ENCODE peak calls at places on chromosomes 4 and X, in eight cellular contexts. One of them, this sample, is unnamed.

GRCh38 chr4:39539026-39539690 is 11.9 kb upstream of the UGDH start:
- DNase-seq in stomach: peak
- DNase-seq in HFF-Myc: no peak
- DNase-seq in adrenal gland: no peak
- DNase-seq in RWPE1: no peak
- DNase-seq in pancreas: no peak
- DNase-seq in NB4: no peak
- DNase-seq in choroid plexus epithelial cell: peak
- DNase-seq in this sample: no peak

GRCh38 chr4:54281060-54281781 is 52.1 kb downstream of the PDGFRA start:
- DNase-seq in RWPE1: peak
- DNase-seq in choroid plexus epithelial cell: peak
- DNase-seq in pancreas: peak
- DNase-seq in NB4: no peak
- DNase-seq in stomach: peak
- DNase-seq in HFF-Myc: peak
- DNase-seq in adrenal gland: peak
- DNase-seq in this sample: no peak

GRCh38 chr4:23999714-24000113 is 109.9 kb upstream of the PPARGC1A start:
- DNase-seq in NB4: no peak
- DNase-seq in choroid plexus epithelial cell: no peak
- DNase-seq in pancreas: no peak
- DNase-seq in stomach: no peak
- DNase-seq in HFF-Myc: no peak
- DNase-seq in adrenal gland: no peak
- DNase-seq in RWPE1: peak
- DNase-seq in this sample: no peak

GRCh38 chr4:91958651-91959050 is 345.1 kb upstream of the GRID2 start:
- DNase-seq in pancreas: no peak
- DNase-seq in NB4: no peak
- DNase-seq in HFF-Myc: no peak
- DNase-seq in choroid plexus epithelial cell: peak
- DNase-seq in RWPE1: no peak
- DNase-seq in adrenal gland: no peak
- DNase-seq in stomach: no peak
- DNase-seq in this sample: no peak

GRCh38 chr4:78059524-78059889 is 2.4 kb downstream of the FRAS1 start:
- DNase-seq in HFF-Myc: peak
- DNase-seq in NB4: peak
- DNase-seq in adrenal gland: peak
- DNase-seq in choroid plexus epithelial cell: peak
- DNase-seq in RWPE1: peak
- DNase-seq in stomach: peak
- DNase-seq in pancreas: peak
- DNase-seq in this sample: no peak

GRCh38 chr4:124948976-124949597 is 236.6 kb upstream of the ANKRD50 start:
- DNase-seq in NB4: no peak
- DNase-seq in choroid plexus epithelial cell: peak
- DNase-seq in HFF-Myc: no peak
- DNase-seq in RWPE1: no peak
- DNase-seq in stomach: peak
- DNase-seq in pancreas: no peak
- DNase-seq in adrenal gland: no peak
- DNase-seq in this sample: no peak

GRCh38 chrX:137166591-137166990 is 132.8 kb upstream of the GPR101 start:
- DNase-seq in stomach: peak
- DNase-seq in RWPE1: no peak
- DNase-seq in choroid plexus epithelial cell: no peak
- DNase-seq in HFF-Myc: no peak
- DNase-seq in NB4: peak
- DNase-seq in adrenal gland: no peak
- DNase-seq in pancreas: peak
- DNase-seq in this sample: no peak

GRCh38 chr4:184805462-184806245 is 20.1 kb downstream of the ACSL1 start:
- DNase-seq in pancreas: peak
- DNase-seq in adrenal gland: peak
- DNase-seq in RWPE1: no peak
- DNase-seq in stomach: peak
- DNase-seq in HFF-Myc: no peak
- DNase-seq in choroid plexus epithelial cell: no peak
- DNase-seq in NB4: no peak
- DNase-seq in this sample: peak

GRCh38 chrX:20712811-20713210 is 446.1 kb upstream of the RPS6KA3 start:
- DNase-seq in NB4: no peak
- DNase-seq in HFF-Myc: no peak
- DNase-seq in choroid plexus epithelial cell: no peak
- DNase-seq in adrenal gland: no peak
- DNase-seq in pancreas: no peak
- DNase-seq in stomach: no peak
- DNase-seq in RWPE1: no peak
- DNase-seq in this sample: no peak

GRCh38 chr4:19711871-19712270 is 539.8 kb upstream of the SLIT2 start:
- DNase-seq in HFF-Myc: peak
- DNase-seq in NB4: no peak
- DNase-seq in choroid plexus epithelial cell: peak
- DNase-seq in pancreas: no peak
- DNase-seq in stomach: no peak
- DNase-seq in adrenal gland: no peak
- DNase-seq in RWPE1: peak
- DNase-seq in this sample: no peak

GRCh38 chr4:924107-925096 is 7.7 kb downstream of the GAK start:
- DNase-seq in adrenal gland: peak
- DNase-seq in choroid plexus epithelial cell: peak
- DNase-seq in NB4: peak
- DNase-seq in HFF-Myc: no peak
- DNase-seq in RWPE1: no peak
- DNase-seq in stomach: no peak
- DNase-seq in pancreas: no peak
- DNase-seq in this sample: no peak

GRCh38 chr4:105145913-105146285 is 777 bp upstream of the TET2 start:
- DNase-seq in stomach: no peak
- DNase-seq in RWPE1: no peak
- DNase-seq in pancreas: peak
- DNase-seq in choroid plexus epithelial cell: no peak
- DNase-seq in NB4: no peak
- DNase-seq in adrenal gland: peak
- DNase-seq in HFF-Myc: no peak
- DNase-seq in this sample: peak

GRCh38 chr4:100649478-100649877 is 131.7 kb upstream of the EMCN start:
- DNase-seq in adrenal gland: no peak
- DNase-seq in pancreas: no peak
- DNase-seq in NB4: no peak
- DNase-seq in HFF-Myc: no peak
- DNase-seq in choroid plexus epithelial cell: no peak
- DNase-seq in RWPE1: no peak
- DNase-seq in stomach: no peak
- DNase-seq in this sample: no peak

GRCh38 chr4:184347251-184348239 is 126.8 kb downstream of the IRF2 start:
- DNase-seq in HFF-Myc: no peak
- DNase-seq in RWPE1: peak
- DNase-seq in stomach: peak
- DNase-seq in adrenal gland: peak
- DNase-seq in choroid plexus epithelial cell: peak
- DNase-seq in pancreas: peak
- DNase-seq in NB4: peak
- DNase-seq in this sample: no peak

GRCh38 chrX:95351089-95351488 is 1333.6 kb upstream of the DIAPH2 start:
- DNase-seq in pancreas: no peak
- DNase-seq in NB4: no peak
- DNase-seq in choroid plexus epithelial cell: no peak
- DNase-seq in adrenal gland: no peak
- DNase-seq in stomach: no peak
- DNase-seq in HFF-Myc: no peak
- DNase-seq in RWPE1: no peak
- DNase-seq in this sample: no peak

GRCh38 chrX:95346854-95347253 is 1337.8 kb upstream of the DIAPH2 start:
- DNase-seq in adrenal gland: no peak
- DNase-seq in stomach: no peak
- DNase-seq in choroid plexus epithelial cell: peak
- DNase-seq in NB4: peak
- DNase-seq in RWPE1: no peak
- DNase-seq in pancreas: no peak
- DNase-seq in HFF-Myc: no peak
- DNase-seq in this sample: no peak
- TF ChIP-seq CTCF in adrenal gland: no peak
- TF ChIP-seq CTCF in stomach: no peak
- TF ChIP-seq CTCF in choroid plexus epithelial cell: no peak
- TF ChIP-seq CTCF in NB4: no peak
- TF ChIP-seq CTCF in RWPE1: no peak
- TF ChIP-seq CTCF in pancreas: no peak
- TF ChIP-seq CTCF in HFF-Myc: no peak
- TF ChIP-seq CTCF in this sample: no peak

DNA sequence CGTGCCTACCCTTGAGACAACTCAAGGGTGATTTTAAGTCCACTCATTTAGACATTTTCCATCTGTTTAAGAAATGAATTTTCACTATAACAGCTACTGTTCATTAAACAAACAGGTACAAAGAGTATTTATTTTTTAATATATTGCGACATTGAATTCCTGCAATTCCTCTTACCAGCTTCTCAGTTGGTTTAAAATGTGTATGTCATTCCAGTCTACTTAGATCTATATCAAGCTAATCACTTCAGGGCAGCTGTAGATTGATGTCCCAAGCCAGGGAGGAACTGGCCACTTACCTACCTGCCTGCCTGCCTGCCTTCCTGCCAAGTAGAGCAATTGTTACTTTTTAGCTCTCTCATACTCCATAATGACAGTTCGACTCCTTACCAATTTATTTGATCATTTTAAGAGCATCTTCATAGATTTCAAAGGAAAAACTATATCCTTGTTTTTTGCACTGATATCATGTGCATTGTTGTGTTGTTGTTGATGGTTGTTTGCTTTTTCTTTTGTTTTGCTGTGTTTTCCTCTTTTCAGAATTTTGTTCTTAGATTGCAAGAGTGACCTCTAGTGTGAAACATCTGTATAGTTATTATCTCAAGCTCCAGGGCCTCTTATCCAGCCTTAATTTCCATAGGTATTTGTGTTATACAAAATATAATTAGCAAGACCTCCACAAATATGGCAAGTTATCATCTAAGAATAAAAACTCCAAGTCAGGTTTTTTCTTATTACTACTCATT is 120.9 kb upstream of the NRK start:
- DNase-seq in adrenal gland: no peak
- DNase-seq in RWPE1: peak
- DNase-seq in NB4: peak
- DNase-seq in pancreas: no peak
- DNase-seq in choroid plexus epithelial cell: peak
- DNase-seq in stomach: no peak
- DNase-seq in HFF-Myc: no peak
- DNase-seq in this sample: no peak
- TF ChIP-seq CTCF in adrenal gland: peak
- TF ChIP-seq CTCF in RWPE1: peak
- TF ChIP-seq CTCF in NB4: no peak
- TF ChIP-seq CTCF in pancreas: no peak
- TF ChIP-seq CTCF in choroid plexus epithelial cell: peak
- TF ChIP-seq CTCF in stomach: no peak
- TF ChIP-seq CTCF in HFF-Myc: no peak
- TF ChIP-seq CTCF in this sample: no peak

GRCh38 chr4:7561557-7561956 is 126.8 kb upstream of the PSAPL1 start:
- DNase-seq in NB4: no peak
- DNase-seq in RWPE1: no peak
- DNase-seq in HFF-Myc: no peak
- DNase-seq in choroid plexus epithelial cell: no peak
- DNase-seq in pancreas: no peak
- DNase-seq in stomach: no peak
- DNase-seq in adrenal gland: no peak
- DNase-seq in this sample: no peak

GRCh38 chr4:7558436-7558835 is 123.7 kb upstream of the PSAPL1 start:
- DNase-seq in stomach: no peak
- DNase-seq in RWPE1: no peak
- DNase-seq in NB4: no peak
- DNase-seq in adrenal gland: no peak
- DNase-seq in choroid plexus epithelial cell: no peak
- DNase-seq in pancreas: no peak
- DNase-seq in HFF-Myc: no peak
- DNase-seq in this sample: no peak

GRCh38 chr4:7557447-7557846 is 122.7 kb upstream of the PSAPL1 start:
- DNase-seq in HFF-Myc: peak
- DNase-seq in RWPE1: peak
- DNase-seq in pancreas: no peak
- DNase-seq in stomach: no peak
- DNase-seq in adrenal gland: peak
- DNase-seq in choroid plexus epithelial cell: peak
- DNase-seq in NB4: no peak
- DNase-seq in this sample: no peak

GRCh38 chr4:7559316-7559715 is 124.6 kb upstream of the PSAPL1 start:
- DNase-seq in adrenal gland: no peak
- DNase-seq in NB4: no peak
- DNase-seq in stomach: no peak
- DNase-seq in choroid plexus epithelial cell: no peak
- DNase-seq in RWPE1: no peak
- DNase-seq in pancreas: no peak
- DNase-seq in HFF-Myc: no peak
- DNase-seq in this sample: no peak

GRCh38 chr4:7559741-7560376 is 125.1 kb upstream of the PSAPL1 start:
- DNase-seq in pancreas: peak
- DNase-seq in NB4: no peak
- DNase-seq in choroid plexus epithelial cell: no peak
- DNase-seq in HFF-Myc: no peak
- DNase-seq in RWPE1: no peak
- DNase-seq in stomach: no peak
- DNase-seq in adrenal gland: no peak
- DNase-seq in this sample: no peak
- TF ChIP-seq CTCF in pancreas: no peak
- TF ChIP-seq CTCF in NB4: no peak
- TF ChIP-seq CTCF in choroid plexus epithelial cell: no peak
- TF ChIP-seq CTCF in HFF-Myc: no peak
- TF ChIP-seq CTCF in RWPE1: no peak
- TF ChIP-seq CTCF in stomach: no peak
- TF ChIP-seq CTCF in adrenal gland: no peak
- TF ChIP-seq CTCF in this sample: no peak

GRCh38 chr4:189837462-189837861 is 103.2 kb upstream of the FRG1 start:
- DNase-seq in choroid plexus epithelial cell: no peak
- DNase-seq in NB4: no peak
- DNase-seq in RWPE1: no peak
- DNase-seq in pancreas: no peak
- DNase-seq in stomach: no peak
- DNase-seq in adrenal gland: no peak
- DNase-seq in HFF-Myc: no peak
- DNase-seq in this sample: no peak

GRCh38 chr4:189834586-189834985 is 106.1 kb upstream of the FRG1 start:
- DNase-seq in HFF-Myc: no peak
- DNase-seq in pancreas: no peak
- DNase-seq in RWPE1: no peak
- DNase-seq in NB4: no peak
- DNase-seq in adrenal gland: no peak
- DNase-seq in stomach: no peak
- DNase-seq in choroid plexus epithelial cell: no peak
- DNase-seq in this sample: no peak

GRCh38 chr4:189835505-189835904 is 105.2 kb upstream of the FRG1 start:
- DNase-seq in pancreas: no peak
- DNase-seq in NB4: no peak
- DNase-seq in HFF-Myc: no peak
- DNase-seq in stomach: no peak
- DNase-seq in adrenal gland: no peak
- DNase-seq in choroid plexus epithelial cell: no peak
- DNase-seq in RWPE1: no peak
- DNase-seq in this sample: no peak

GRCh38 chr4:189828298-189828697 is 112.4 kb upstream of the FRG1 start:
- DNase-seq in adrenal gland: no peak
- DNase-seq in choroid plexus epithelial cell: no peak
- DNase-seq in stomach: no peak
- DNase-seq in HFF-Myc: no peak
- DNase-seq in pancreas: no peak
- DNase-seq in RWPE1: no peak
- DNase-seq in NB4: no peak
- DNase-seq in this sample: no peak

GRCh38 chr4:189832528-189832927 is 108.1 kb upstream of the FRG1 start:
- DNase-seq in RWPE1: no peak
- DNase-seq in adrenal gland: no peak
- DNase-seq in HFF-Myc: no peak
- DNase-seq in NB4: no peak
- DNase-seq in pancreas: no peak
- DNase-seq in stomach: no peak
- DNase-seq in choroid plexus epithelial cell: no peak
- DNase-seq in this sample: no peak
- TF ChIP-seq CTCF in RWPE1: no peak
- TF ChIP-seq CTCF in adrenal gland: no peak
- TF ChIP-seq CTCF in HFF-Myc: no peak
- TF ChIP-seq CTCF in NB4: no peak
- TF ChIP-seq CTCF in pancreas: no peak
- TF ChIP-seq CTCF in stomach: no peak
- TF ChIP-seq CTCF in choroid plexus epithelial cell: no peak
- TF ChIP-seq CTCF in this sample: no peak

This sample was measured in activated B cell treated with CpG ODN at 0.5 μM for 24 hours.